ENCODE peak calls at places on chromosomes 7 and 10, in six cellular contexts. I is IMR-90, V is mesenchymal stem cell, Y is H9, B is H1, E is trophoblast cell. K is an unnamed sample.

GRCh38 chr10:25174461-25175230 is at the start of gene GPR158:
- DNase-seq in I (peak), Y (peak), V (peak), B (peak), E (peak), K (peak)

GRCh38 chr7:150788474-150789269 is 11.5 kb downstream of the TMEM176B start:
- DNase-seq in V (no peak), I (peak), Y (no peak), B (no peak), E (peak), K (no peak)

GRCh38 chr7:108142675-108143259 is 12.6 kb upstream of the LAMB4 start:
- DNase-seq in E (no peak), B (no peak), I (no peak), V (no peak), Y (no peak), K (no peak)

GRCh38 chr7:158406817-158407216 is 180.8 kb downstream of the PTPRN2 start:
- DNase-seq in I (no peak), B (no peak), E (no peak), Y (no peak), V (no peak), K (no peak)

GRCh38 chr7:17646181-17646956 is 293.9 kb downstream of the SNX13 start:
- DNase-seq in B (no peak), E (no peak), I (peak), V (peak), Y (no peak), K (no peak)

GRCh38 chr10:72890086-72890485 is 3.5 kb upstream of the OIT3 start:
- DNase-seq in V (no peak), B (no peak), I (no peak), E (no peak), Y (no peak), K (no peak)

GRCh38 chr7:26202019-26202985 is 757 bp downstream of the CBX3 start:
- DNase-seq in V (no peak), E (peak), Y (no peak), B (no peak), I (no peak), K (no peak)

GRCh38 chr10:125722811-125723210 is 3.3 kb downstream of the EDRF1 start:
- DNase-seq in B (no peak), I (no peak), Y (no peak), E (no peak), V (no peak), K (no peak)

GRCh38 chr10:103069453-103070331 is 123.4 kb downstream of the NT5C2 start:
- DNase-seq in V (peak), B (peak), I (peak), E (peak), Y (peak), K (peak)

GRCh38 chr7:7681191-7681935 is 37.0 kb downstream of the RPA3 start:
- DNase-seq in E (peak), V (peak), I (peak), B (no peak), Y (no peak), K (peak)

GRCh38 chr10:55631071-55631654 is 729.9 kb downstream of the ZWINT start:
- DNase-seq in B (peak), I (no peak), V (peak), E (peak), Y (peak), K (peak)

GRCh38 chr7:156657681-156658080 is 17.1 kb downstream of the RNF32 start:
- DNase-seq in E (no peak), I (no peak), B (no peak), Y (no peak), V (no peak), K (no peak)

GRCh38 chr7:88665892-88666514 is 93.5 kb upstream of the ZNF804B start:
- DNase-seq in Y (no peak), B (no peak), I (no peak), V (no peak), E (peak), K (no peak)

GRCh38 chr7:12941512-12941911 is 254.1 kb downstream of the ARL4A start:
- DNase-seq in Y (no peak), V (no peak), E (peak), I (no peak), B (no peak), K (no peak)

GRCh38 chr7:20520530-20520929 is 94.9 kb upstream of the ABCB5 start:
- DNase-seq in B (no peak), V (no peak), I (no peak), E (no peak), Y (no peak), K (no peak)

GRCh38 chr10:52258791-52259427 is 55.2 kb upstream of the DKK1 start:
- DNase-seq in E (no peak), I (peak), V (peak), B (no peak), Y (no peak), K (no peak)

GRCh38 chr7:42763137-42763551 is 148.7 kb downstream of the C7orf25 start:
- DNase-seq in I (no peak), B (no peak), E (no peak), Y (no peak), V (no peak), K (no peak)

GRCh38 chr7:65216469-65216868 is 157.2 kb upstream of the ZNF92 start:
- DNase-seq in B (peak), E (peak), I (peak), Y (peak), V (peak), K (peak)

GRCh38 chr7:44284881-44285541 is 40.4 kb downstream of the CAMK2B start:
- DNase-seq in Y (peak), B (peak), I (no peak), V (no peak), E (no peak), K (no peak)

GRCh38 chr7:108326938-108327337 is 129.3 kb downstream of the NRCAM start:
- DNase-seq in B (no peak), V (no peak), I (no peak), E (no peak), Y (no peak), K (no peak)

GRCh38 chr7:140625908-140626868 is 14.4 kb downstream of the DENND2A start:
- DNase-seq in Y (peak), E (peak), B (peak), V (peak), I (peak), K (no peak)

GRCh38 chr10:3067859-3068179 is 471 bp downstream of the PFKP start:
- DNase-seq in B (peak), Y (no peak), V (peak), I (no peak), E (no peak), K (no peak)

GRCh38 chr7:124246262-124246863 is 213.5 kb upstream of the TMEM229A start:
- DNase-seq in I (peak), Y (no peak), E (peak), V (no peak), B (no peak), K (no peak)

GRCh38 chr7:157136372-157136771 is 2.4 kb upstream of the UBE3C start:
- DNase-seq in B (no peak), I (peak), Y (no peak), E (peak), V (peak), K (no peak)

GRCh38 chr10:124496150-124496549 is 34.5 kb downstream of the LHPP start:
- DNase-seq in B (no peak), E (no peak), V (no peak), I (no peak), Y (no peak), K (no peak)

GRCh38 chr7:106501605-106502580 is 159.1 kb downstream of the CCDC71L start:
- DNase-seq in I (no peak), Y (no peak), B (no peak), E (no peak), V (no peak), K (no peak)

GRCh38 chr7:50197547-50197946 is 104.5 kb upstream of the ZPBP start:
- DNase-seq in I (no peak), Y (peak), V (no peak), E (peak), B (peak), K (no peak)

GRCh38 chr10:37240223-37240622 is 114.8 kb downstream of the ANKRD30A start:
- DNase-seq in V (no peak), E (no peak), I (no peak), Y (no peak), B (no peak), K (no peak)

GRCh38 chr7:13414661-13415105 is 574.8 kb downstream of the ETV1 start:
- DNase-seq in E (no peak), V (no peak), Y (no peak), B (no peak), I (no peak), K (no peak)

GRCh38 chr7:73954181-73954580 is 73.8 kb upstream of the ELN start:
- DNase-seq in Y (no peak), I (no peak), V (no peak), E (no peak), B (no peak), K (no peak)

GRCh38 chr10:81866753-81867152 is 8.2 kb upstream of the NRG3 start:
- DNase-seq in I (no peak), V (peak), E (no peak), B (no peak), Y (no peak), K (no peak)

GRCh38 chr7:27689045-27689877 is 26.6 kb upstream of the HIBADH start:
- DNase-seq in I (peak), E (peak), B (peak), V (peak), Y (peak), K (peak)

GRCh38 chr7:129728875-129729467 is 117.5 kb downstream of the NRF1 start:
- DNase-seq in B (no peak), V (no peak), E (no peak), Y (no peak), I (no peak), K (no peak)

GRCh38 chr10:78687616-78688015 is 381.1 kb upstream of the ZMIZ1 start:
- DNase-seq in I (peak), B (no peak), E (no peak), Y (no peak), V (no peak), K (no peak)

GRCh38 chr7:106542550-106543220 is 118.3 kb downstream of the CCDC71L start:
- DNase-seq in B (no peak), V (peak), Y (peak), I (peak), E (peak), K (peak)

GRCh38 chr7:12570529-12571461 is at the start of gene SCIN:
- DNase-seq in V (peak), I (no peak), B (peak), E (peak), Y (peak), K (no peak)

GRCh38 chr10:18424200-18424599 is 227.2 kb downstream of the NSUN6 start:
- DNase-seq in E (no peak), V (no peak), Y (peak), I (no peak), B (peak), K (no peak)

GRCh38 chr10:75229961-75230360 is 5.8 kb downstream of the COMTD1 start:
- DNase-seq in Y (no peak), V (peak), I (peak), E (peak), B (no peak), K (no peak)

GRCh38 chr7:106736508-106737201 is 75.7 kb upstream of the CCDC71L start:
- DNase-seq in I (peak), E (peak), Y (peak), B (peak), V (peak), K (no peak)

DNA sequence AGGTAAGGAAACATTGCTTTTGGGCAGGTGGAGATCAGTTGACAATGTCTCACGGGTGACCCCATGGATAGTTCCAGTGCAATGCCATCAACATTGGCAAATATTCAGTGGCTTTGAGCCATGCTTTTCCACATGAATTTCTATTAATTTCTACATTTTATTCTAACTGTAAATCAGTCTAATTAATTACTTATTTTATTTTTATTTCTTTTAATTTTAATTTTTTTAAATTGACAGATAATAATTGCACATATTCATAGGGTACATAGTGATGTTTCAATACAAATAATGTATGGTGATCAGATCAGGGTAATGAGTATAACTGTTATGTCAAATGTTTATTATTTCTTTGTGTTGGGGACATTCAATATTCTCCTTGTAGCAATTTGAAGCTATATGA is 3.8 kb downstream of the ABCA13 start:
- DNase-seq in E (no peak), V (no peak), Y (no peak), I (no peak), B (no peak), K (no peak)
- H3K14ac ChIP-seq in E (no peak), V (no peak), Y (no peak), I (no peak), B (no peak), K (no peak)

GRCh38 chr7:135169936-135170222 is 628 bp downstream of the CYREN start:
- DNase-seq in E (peak), I (no peak), Y (no peak), B (no peak), V (no peak), K (no peak)
- H3K23ac ChIP-seq in E (no peak), I (peak), Y (no peak), B (no peak), V (no peak), K (no peak)

GRCh38 chr10:12600652-12601051 is 251.3 kb downstream of the CAMK1D start:
- DNase-seq in E (no peak), Y (no peak), V (no peak), I (no peak), B (no peak), K (no peak)

GRCh38 chr10:12602557-12602956 is 253.2 kb downstream of the CAMK1D start:
- DNase-seq in Y (no peak), E (peak), V (no peak), B (no peak), I (no peak), K (no peak)

GRCh38 chr10:12605580-12606405 is 256.4 kb downstream of the CAMK1D start:
- DNase-seq in E (no peak), Y (no peak), B (no peak), I (peak), V (peak), K (no peak)

GRCh38 chr10:12606461-12606860 is 257.1 kb downstream of the CAMK1D start:
- DNase-seq in E (no peak), I (no peak), Y (no peak), B (no peak), V (no peak), K (no peak)

DNA sequence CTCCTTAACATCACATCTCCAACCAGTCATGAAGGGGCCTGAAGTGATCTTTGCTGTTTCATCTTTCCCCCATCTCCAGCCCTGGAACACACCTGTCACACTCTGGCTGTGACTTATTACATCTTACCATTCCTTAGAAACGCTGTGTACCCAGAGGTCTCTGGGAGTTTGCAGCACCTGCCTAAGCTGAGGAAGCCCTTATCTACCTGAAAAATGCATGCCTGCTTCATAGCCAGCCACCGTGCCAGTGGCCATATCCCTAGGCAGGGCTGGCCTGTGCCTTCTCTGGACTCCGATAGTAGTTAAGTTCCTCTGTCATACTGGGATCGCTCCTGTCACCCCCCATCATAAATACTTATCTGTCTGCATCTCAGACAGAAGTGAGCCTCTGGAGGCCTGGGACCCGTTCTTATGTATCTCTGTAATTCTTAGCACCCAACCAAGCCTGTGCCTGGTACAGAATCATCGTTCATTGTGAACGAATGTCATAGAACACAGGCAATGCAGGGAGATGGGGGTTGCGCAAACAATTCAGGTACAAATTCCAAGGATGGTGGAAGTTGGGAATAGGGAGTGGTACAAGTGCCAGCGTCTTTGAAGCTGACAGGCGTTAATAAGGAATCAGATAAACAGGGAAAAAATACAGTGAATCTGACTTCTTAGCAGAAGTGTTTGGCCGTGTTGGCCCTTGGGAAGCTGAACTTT is 254.6 kb downstream of the CAMK1D start:
- DNase-seq in I (no peak), V (no peak), E (peak), B (no peak), Y (no peak), K (no peak)
- H3K14ac ChIP-seq in I (no peak), V (no peak), E (no peak), B (no peak), Y (no peak), K (no peak)

GRCh38 chr10:95656291-95657164 is at the start of gene ALDH18A1:
- DNase-seq in V (peak), Y (peak), I (peak), B (peak), E (peak), K (peak)
- H3K23ac ChIP-seq in V (no peak), Y (peak), I (peak), B (no peak), E (no peak), K (peak)

K was measured in neuronal stem cell.